ENCODE peak calls at places on chromosomes 5 and 9, in six cellular contexts. One of them, this sample, is unnamed.

GRCh38 chr5:1034986-1035385 is 26.4 kb downstream of the NKD2 start:
- DNase-seq in AG10803: no peak
- DNase-seq in erythroblast: no peak
- DNase-seq in HCEC 1CT: no peak
- DNase-seq in mucosa of descending colon: no peak
- DNase-seq in cardiac fibroblast: no peak
- DNase-seq in this sample: no peak

GRCh38 chr5:125189451-125190051 is 443.1 kb upstream of the ZNF608 start:
- DNase-seq in AG10803: no peak
- DNase-seq in erythroblast: no peak
- DNase-seq in HCEC 1CT: peak
- DNase-seq in mucosa of descending colon: no peak
- DNase-seq in cardiac fibroblast: no peak
- DNase-seq in this sample: peak

GRCh38 chr5:59348189-59348588 is 545.3 kb downstream of the PDE4D start:
- DNase-seq in AG10803: no peak
- DNase-seq in erythroblast: peak
- DNase-seq in HCEC 1CT: no peak
- DNase-seq in mucosa of descending colon: no peak
- DNase-seq in cardiac fibroblast: no peak
- DNase-seq in this sample: no peak

GRCh38 chr5:45692481-45692880 is 3.7 kb downstream of the HCN1 start:
- DNase-seq in AG10803: no peak
- DNase-seq in erythroblast: no peak
- DNase-seq in HCEC 1CT: no peak
- DNase-seq in mucosa of descending colon: no peak
- DNase-seq in cardiac fibroblast: no peak
- DNase-seq in this sample: no peak

GRCh38 chr9:134419684-134420076 is 93.4 kb downstream of the RXRA start:
- DNase-seq in AG10803: no peak
- DNase-seq in erythroblast: no peak
- DNase-seq in HCEC 1CT: no peak
- DNase-seq in mucosa of descending colon: no peak
- DNase-seq in cardiac fibroblast: no peak
- DNase-seq in this sample: no peak

GRCh38 chr5:5234912-5235311 is 94.8 kb downstream of the ADAMTS16 start:
- DNase-seq in AG10803: no peak
- DNase-seq in erythroblast: no peak
- DNase-seq in HCEC 1CT: no peak
- DNase-seq in mucosa of descending colon: no peak
- DNase-seq in cardiac fibroblast: no peak
- DNase-seq in this sample: no peak

GRCh38 chr9:112755059-112755458 is 4.5 kb downstream of the SNX30 start:
- DNase-seq in AG10803: peak
- DNase-seq in erythroblast: no peak
- DNase-seq in HCEC 1CT: no peak
- DNase-seq in mucosa of descending colon: peak
- DNase-seq in cardiac fibroblast: peak
- DNase-seq in this sample: no peak

GRCh38 chr9:126939821-126940221 is 25.2 kb downstream of the RALGPS1 start:
- DNase-seq in AG10803: no peak
- DNase-seq in erythroblast: no peak
- DNase-seq in HCEC 1CT: no peak
- DNase-seq in mucosa of descending colon: no peak
- DNase-seq in cardiac fibroblast: no peak
- DNase-seq in this sample: no peak

GRCh38 chr9:88236531-88237453 is 98.5 kb upstream of the SPATA31C2 start:
- DNase-seq in AG10803: peak
- DNase-seq in erythroblast: no peak
- DNase-seq in HCEC 1CT: no peak
- DNase-seq in mucosa of descending colon: no peak
- DNase-seq in cardiac fibroblast: peak
- DNase-seq in this sample: peak

GRCh38 chr9:110099236-110099741 is 108.7 kb downstream of the C9orf152 start:
- DNase-seq in AG10803: peak
- DNase-seq in erythroblast: no peak
- DNase-seq in HCEC 1CT: peak
- DNase-seq in mucosa of descending colon: no peak
- DNase-seq in cardiac fibroblast: peak
- DNase-seq in this sample: peak

GRCh38 chr5:66247176-66247960 is 103.3 kb downstream of the SREK1 start:
- DNase-seq in AG10803: peak
- DNase-seq in erythroblast: no peak
- DNase-seq in HCEC 1CT: peak
- DNase-seq in mucosa of descending colon: no peak
- DNase-seq in cardiac fibroblast: peak
- DNase-seq in this sample: peak